ENCODE peak calls at places on chromosomes 12 and 14, in five cellular contexts. N, I, V, G and F are unnamed samples.

GRCh38 chr14:104386281-104386841 is 193.2 kb upstream of the C14orf180 start:
- DNase-seq in N (no peak), I (no peak), V (no peak), G (no peak), F (no peak)

GRCh38 chr12:77782034-77782433 is 48.7 kb upstream of the NAV3 start:
- DNase-seq in N (no peak), I (no peak), V (no peak), G (no peak), F (no peak)

GRCh38 chr12:45914090-45914489 is 76.3 kb downstream of the SCAF11 start:
- DNase-seq in N (peak), I (peak), V (no peak), G (no peak), F (no peak)

GRCh38 chr12:32273063-32273521 is 126.3 kb upstream of the FGD4 start:
- DNase-seq in N (peak), I (no peak), V (no peak), G (peak), F (no peak)

GRCh38 chr14:69014829-69015259 is 35.7 kb upstream of the ACTN1 start:
- DNase-seq in N (peak), I (no peak), V (no peak), G (no peak), F (no peak)

GRCh38 chr12:65695077-65695865 is 129.0 kb upstream of the HMGA2 start:
- DNase-seq in N (peak), I (peak), V (peak), G (no peak), F (peak)

GRCh38 chr12:47997321-47997720 is 7.0 kb downstream of the COL2A1 start:
- DNase-seq in N (no peak), I (no peak), V (peak), G (no peak), F (no peak)

GRCh38 chr12:112121780-112122565 is 3.4 kb upstream of the TRAFD1 start:
- DNase-seq in N (peak), I (peak), V (peak), G (no peak), F (no peak)

GRCh38 chr12:2185751-2186341 is 133.1 kb downstream of the CACNA1C start:
- DNase-seq in N (no peak), I (no peak), V (no peak), G (no peak), F (no peak)

GRCh38 chr14:65958664-65959562 is 527.3 kb upstream of the CCDC196 start:
- DNase-seq in N (peak), I (peak), V (no peak), G (peak), F (no peak)

GRCh38 chr14:21965042-21965441 is 291.4 kb upstream of the OR4E1 start:
- DNase-seq in N (no peak), I (no peak), V (no peak), G (no peak), F (no peak)

GRCh38 chr12:49293056-49293956 is 1.6 kb upstream of the PRPH start:
- DNase-seq in N (no peak), I (no peak), V (no peak), G (no peak), F (no peak)

GRCh38 chr12:68675098-68675842 is 11.5 kb upstream of the NUP107 start:
- DNase-seq in N (no peak), I (no peak), V (no peak), G (no peak), F (no peak)

GRCh38 chr12:39830862-39831520 is 211.4 kb upstream of the ABCD2 start:
- DNase-seq in N (no peak), I (no peak), V (no peak), G (no peak), F (no peak)

GRCh38 chr12:112097641-112098040 is 10.9 kb downstream of the NAA25 start:
- DNase-seq in N (peak), I (no peak), V (no peak), G (no peak), F (no peak)

GRCh38 chr12:3753549-3754284 is 808 bp upstream of the CRACR2A start:
- DNase-seq in N (peak), I (no peak), V (no peak), G (no peak), F (no peak)

GRCh38 chr14:105075364-105076295 is 10.4 kb upstream of the GPR132 start:
- DNase-seq in N (no peak), I (no peak), V (no peak), G (peak), F (no peak)

GRCh38 chr12:122420471-122421262 is 1.8 kb downstream of the CLIP1 start:
- DNase-seq in N (no peak), I (no peak), V (peak), G (no peak), F (no peak)

GRCh38 chr12:113072136-113072535 is 15.6 kb downstream of the DTX1 start:
- DNase-seq in N (peak), I (no peak), V (no peak), G (no peak), F (no peak)

GRCh38 chr14:70257526-70257925 is 68.8 kb upstream of the SLC8A3 start:
- DNase-seq in N (no peak), I (peak), V (no peak), G (peak), F (peak)

GRCh38 chr12:31641509-31642090 is 17.9 kb upstream of the ETFBKMT start:
- DNase-seq in N (no peak), I (no peak), V (no peak), G (no peak), F (no peak)

GRCh38 chr12:52918784-52919183 is 13.9 kb upstream of the KRT8 start:
- DNase-seq in N (no peak), I (no peak), V (no peak), G (no peak), F (no peak)

GRCh38 chr12:111314949-111315539 is 53.9 kb downstream of the PHETA1 start:
- DNase-seq in N (peak), I (no peak), V (no peak), G (no peak), F (no peak)

GRCh38 chr12:105083551-105084105 is 630 bp downstream of the ALDH1L2 start:
- DNase-seq in N (peak), I (peak), V (no peak), G (peak), F (peak)

GRCh38 chr12:53703746-53704145 is 23.5 kb downstream of the CALCOCO1 start:
- DNase-seq in N (peak), I (no peak), V (no peak), G (no peak), F (no peak)

GRCh38 chr12:105226219-105226618 is 9.8 kb downstream of the APPL2 start:
- DNase-seq in N (peak), I (no peak), V (no peak), G (peak), F (no peak)

GRCh38 chr14:54698501-54698900 is 131.6 kb downstream of the SAMD4A start:
- DNase-seq in N (no peak), I (no peak), V (no peak), G (no peak), F (no peak)
- TF ChIP-seq CTCF in N (no peak), I (no peak), V (no peak), G (no peak), F (no peak)

GRCh38 chr12:67268896-67269631 is at the start of gene CAND1:
- DNase-seq in N (peak), I (peak), V (peak), G (peak), F (peak)
- TF ChIP-seq CTCF in N (no peak), I (peak), V (no peak), G (no peak), F (no peak)

DNA sequence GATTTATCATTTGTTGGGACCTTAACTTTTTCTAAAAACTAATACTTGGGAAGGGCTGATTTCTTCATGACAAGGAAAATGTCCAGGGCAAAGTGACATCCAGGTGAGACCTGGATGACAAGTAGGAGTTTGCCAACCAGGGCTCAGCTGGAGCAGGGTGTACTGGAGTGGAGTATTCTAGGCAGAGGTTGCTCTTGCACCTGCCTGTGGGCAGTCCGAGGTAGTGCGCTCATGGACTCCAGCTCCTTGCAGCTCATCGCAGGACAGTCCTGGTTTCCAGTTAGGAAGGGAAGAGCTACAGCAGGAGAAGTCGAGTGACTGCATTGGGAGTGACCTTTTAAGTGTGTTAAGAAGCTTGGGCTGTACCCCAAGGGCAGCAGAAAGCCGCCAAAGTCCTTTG is 175.9 kb downstream of the PELI2 start:
- DNase-seq in N (no peak), I (peak), V (no peak), G (no peak), F (no peak)
- TF ChIP-seq CTCF in N (no peak), I (no peak), V (no peak), G (peak), F (no peak)

GRCh38 chr12:116799955-116800354 is 61.8 kb downstream of the RNFT2 start:
- DNase-seq in N (no peak), I (no peak), V (no peak), G (no peak), F (no peak)
- TF ChIP-seq CTCF in N (no peak), I (no peak), V (no peak), G (no peak), F (no peak)

DNA sequence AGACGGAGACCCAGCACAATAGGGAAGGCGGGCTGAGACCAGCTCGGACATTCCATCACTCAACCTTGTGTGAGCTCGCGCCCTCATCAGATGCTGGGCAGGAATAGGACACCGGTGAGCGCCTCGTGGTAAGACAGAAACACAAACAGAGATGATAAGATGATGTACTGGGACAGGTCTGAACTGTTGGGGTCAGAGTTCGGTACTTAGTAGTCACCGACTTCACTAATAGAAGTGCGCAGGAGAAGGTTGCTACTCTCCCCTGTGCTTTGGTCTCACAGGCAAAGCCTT is 78.0 kb upstream of the ANO4 start:
- DNase-seq in N (peak), I (peak), V (no peak), G (no peak), F (no peak)
- TF ChIP-seq CTCF in N (no peak), I (no peak), V (no peak), G (no peak), F (no peak)

GRCh38 chr14:81927069-81927468 is 393.4 kb upstream of the SEL1L start:
- DNase-seq in N (no peak), I (no peak), V (no peak), G (peak), F (no peak)
- TF ChIP-seq CTCF in N (no peak), I (no peak), V (no peak), G (peak), F (no peak)

GRCh38 chr14:75023108-75023507 is 20.4 kb downstream of the EIF2B2 start:
- DNase-seq in N (peak), I (no peak), V (no peak), G (no peak), F (no peak)

GRCh38 chr14:75025876-75026275 is 23.2 kb downstream of the EIF2B2 start:
- DNase-seq in N (no peak), I (no peak), V (no peak), G (no peak), F (no peak)

GRCh38 chr14:75018684-75019083 is 16.0 kb downstream of the EIF2B2 start:
- DNase-seq in N (no peak), I (no peak), V (peak), G (no peak), F (peak)

GRCh38 chr14:75025082-75025481 is 22.4 kb downstream of the EIF2B2 start:
- DNase-seq in N (peak), I (no peak), V (no peak), G (no peak), F (no peak)

GRCh38 chr14:75022655-75023054 is 19.9 kb downstream of the EIF2B2 start:
- DNase-seq in N (peak), I (peak), V (no peak), G (no peak), F (peak)
- TF ChIP-seq CTCF in N (peak), I (peak), V (peak), G (peak), F (no peak)

DNA sequence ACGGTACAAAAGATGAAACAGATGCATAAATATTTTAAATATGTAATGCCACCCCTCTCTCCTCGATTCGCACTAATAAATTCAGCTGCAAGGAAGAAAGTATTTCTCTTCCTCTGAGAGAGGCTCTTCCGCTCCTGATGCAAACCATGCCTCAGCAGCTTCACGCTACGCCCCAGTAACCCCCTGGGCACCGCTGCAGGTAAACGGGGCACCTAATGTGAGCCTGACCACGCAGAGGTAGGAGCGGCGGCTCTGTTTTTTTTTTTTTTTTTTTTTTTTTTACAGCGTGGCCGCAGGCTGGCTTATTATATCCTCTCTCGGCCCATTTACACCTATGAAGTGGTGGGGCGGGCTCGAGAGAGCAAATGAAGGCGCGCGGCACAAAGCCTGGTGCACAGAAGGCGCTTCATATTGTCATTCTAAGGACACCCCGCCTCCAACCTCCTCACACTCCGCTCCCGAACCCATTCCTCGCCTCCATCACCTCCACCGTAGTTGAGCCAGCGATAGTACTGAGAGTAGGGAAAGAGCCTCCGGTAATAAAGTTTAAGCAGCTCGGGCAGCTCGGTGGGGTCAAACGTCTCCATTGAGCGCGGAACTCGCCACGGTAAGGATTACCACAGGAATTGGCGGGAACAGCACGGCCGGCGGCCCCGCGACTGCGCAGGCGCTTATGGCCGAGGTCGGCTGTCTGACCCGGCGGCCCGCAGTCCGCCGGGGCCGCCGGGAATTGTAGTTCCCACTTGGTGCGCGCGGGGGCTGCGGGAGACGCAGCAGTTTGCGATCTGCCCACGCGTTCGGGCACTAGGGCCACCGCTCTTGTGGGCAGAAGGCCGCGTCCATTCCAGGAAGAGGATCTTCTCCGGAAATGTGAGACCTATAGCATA is at the start of gene PRIM1:
- DNase-seq in N (peak), I (peak), V (peak), G (peak), F (peak)
- TF ChIP-seq CTCF in N (peak), I (no peak), V (peak), G (no peak), F (peak)

GRCh38 chr14:71739273-71739990 is 192.8 kb upstream of the RGS6 start:
- DNase-seq in N (peak), I (peak), V (peak), G (no peak), F (peak)
- TF ChIP-seq CTCF in N (no peak), I (no peak), V (no peak), G (no peak), F (no peak)

GRCh38 chr14:77151245-77151644 is 9.7 kb upstream of the ZDHHC22 start:
- DNase-seq in N (peak), I (peak), V (peak), G (no peak), F (peak)
- TF ChIP-seq CTCF in N (peak), I (peak), V (peak), G (peak), F (peak)